ENCODE peak calls at places on chromosomes 16 and 17, in nine cellular contexts. Q is suprapubic skin, C is transverse colon, D is A549, V is stomach, Z is tibial nerve, E is H1, I is HepG2, W is SK-N-SH. M is an unnamed sample.

GRCh38 chr17:43769426-43769825 is 9.4 kb downstream of the DUSP3 start:
- DNase-seq in Q (no peak), C (no peak), D (no peak), V (no peak), Z (no peak), E (no peak), I (no peak), W (no peak), M (no peak)

GRCh38 chr16:1082266-1082951 is 9.9 kb downstream of the SSTR5 start:
- DNase-seq in Q (no peak), C (no peak), D (no peak), V (no peak), Z (no peak), E (no peak), I (peak; percentile 70), W (no peak), M (no peak)

GRCh38 chr16:85074225-85074914 is 37.9 kb downstream of the CIBAR2 start:
- DNase-seq in Q (no peak), C (no peak), D (no peak), V (no peak), Z (no peak), E (no peak), I (no peak), W (no peak), M (no peak)

GRCh38 chr17:42120161-42121065 is 754 bp downstream of the KAT2A start:
- DNase-seq in Q (no peak), C (no peak), D (peak; percentile 82), V (no peak), Z (no peak), E (peak; percentile 73), I (peak; percentile 43), W (peak; percentile 91), M (no peak)

GRCh38 chr16:88306860-88307545 is 75.8 kb upstream of the ZNF469 start:
- DNase-seq in Q (no peak), C (no peak), D (no peak), V (no peak), Z (no peak), E (no peak), I (peak; percentile 37), W (no peak), M (no peak)

GRCh38 chr16:52470601-52471000 is 76.3 kb downstream of the TOX3 start:
- DNase-seq in Q (no peak), C (no peak), D (no peak), V (no peak), Z (no peak), E (no peak), I (no peak), W (no peak), M (no peak)

GRCh38 chr16:24700549-24701392 is 28.7 kb upstream of the TNRC6A start:
- DNase-seq in Q (peak; percentile 82), C (peak; percentile 60), D (peak; percentile 89), V (peak; percentile 46), Z (peak; percentile 95), E (no peak), I (peak; percentile 60), W (peak; percentile 28), M (peak; percentile 96)

GRCh38 chr17:42561908-42562844 is at the start of gene COASY:
- DNase-seq in Q (peak; percentile 98), C (peak; percentile 98), D (peak; percentile 100), V (peak; percentile 96), Z (peak; percentile 97), E (peak; percentile 97), I (peak; percentile 98), W (peak; percentile 99), M (peak; percentile 99)

GRCh38 chr17:21814776-21815175 is 122.5 kb downstream of the KCNJ18 start:
- DNase-seq in Q (peak; percentile 75), C (no peak), D (no peak), V (no peak), Z (no peak), E (no peak), I (no peak), W (no peak), M (no peak)

GRCh38 chr17:27496501-27496943 is 40.3 kb downstream of the KSR1 start:
- DNase-seq in Q (no peak), C (no peak), D (peak; percentile 78), V (peak; percentile 47), Z (no peak), E (no peak), I (peak; percentile 87), W (no peak), M (no peak)

GRCh38 chr16:50552476-50553101 is 4.4 kb downstream of the NKD1 start:
- DNase-seq in Q (no peak), C (no peak), D (no peak), V (no peak), Z (no peak), E (no peak), I (no peak), W (no peak), M (no peak)

GRCh38 chr16:2586241-2586640 is 48.4 kb downstream of the PDPK1 start:
- DNase-seq in Q (no peak), C (no peak), D (no peak), V (no peak), Z (no peak), E (peak; percentile 71), I (no peak), W (peak; percentile 51), M (no peak)
- TF ChIP-seq CTCF in Q (no peak), C (no peak), D (no peak), V (no peak), Z (no peak), E (peak; percentile 73), I (peak; percentile 50), W (no peak), M (no peak)

GRCh38 chr16:4649744-4650442 is 25.3 kb downstream of the MGRN1 start:
- DNase-seq in Q (no peak), C (no peak), D (no peak), V (no peak), Z (no peak), E (peak; percentile 41), I (no peak), W (no peak), M (no peak)
- TF ChIP-seq EP300 in Q (no peak), C (no peak), D (no peak), V (no peak), Z (no peak), E (no peak), I (no peak), W (no peak), M (no peak)

DNA sequence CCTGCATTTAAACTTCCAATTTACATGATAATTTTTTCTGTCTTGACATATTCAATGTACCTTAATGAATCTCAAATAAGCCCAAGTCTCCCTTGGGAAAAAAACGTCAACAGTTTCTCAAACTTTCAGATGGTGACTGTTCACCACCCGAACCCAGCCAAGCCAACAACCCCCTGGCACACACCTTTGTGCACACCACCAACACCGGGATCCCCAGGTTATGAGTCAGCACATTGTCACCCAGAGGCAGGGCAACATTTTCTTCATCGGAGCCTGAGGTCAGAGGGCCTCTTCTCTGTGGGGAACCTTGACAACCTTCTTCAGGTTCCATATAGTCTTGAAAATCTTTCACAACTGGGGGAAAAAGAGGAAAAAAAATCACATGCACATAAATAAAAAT is 15.5 kb downstream of the DYNC1LI2 start:
- DNase-seq in Q (peak; percentile 56), C (no peak), D (no peak), V (no peak), Z (no peak), E (no peak), I (no peak), W (no peak), M (no peak)
- TF ChIP-seq CTCF in Q (no peak), C (no peak), D (no peak), V (no peak), Z (no peak), E (no peak), I (no peak), W (no peak), M (no peak)

DNA sequence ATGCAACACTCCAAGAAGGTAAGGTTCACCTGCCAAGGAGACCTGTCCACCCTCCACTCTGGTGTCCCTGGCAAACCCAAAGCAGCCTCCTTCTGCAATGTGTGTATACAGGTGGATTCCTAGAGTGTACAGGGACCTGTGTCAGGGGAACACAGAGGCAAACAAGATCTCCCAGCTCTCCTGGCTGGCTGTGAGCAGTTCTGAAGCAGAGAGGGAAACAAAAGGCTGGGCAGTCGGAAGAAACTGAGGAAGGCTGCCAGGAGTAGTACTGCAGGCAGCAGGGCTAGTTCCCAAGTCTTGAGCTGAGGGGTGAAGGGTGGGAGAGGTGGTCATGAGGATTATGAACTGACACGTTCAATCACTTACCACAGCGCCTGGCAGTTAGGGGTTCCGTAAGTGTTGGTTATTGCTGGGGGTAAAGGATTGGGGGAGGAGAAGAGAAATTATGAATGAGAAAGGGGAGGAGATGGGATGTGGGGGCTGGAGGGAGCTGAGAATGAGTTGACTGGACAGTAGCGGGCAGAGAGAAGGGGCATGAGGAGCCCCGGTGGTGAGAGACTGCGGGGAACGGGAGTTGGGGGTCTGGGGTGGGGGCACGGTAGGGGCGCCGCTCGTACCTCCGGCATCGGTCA is 737 bp downstream of the KCTD13 start:
- DNase-seq in Q (no peak), C (no peak), D (no peak), V (no peak), Z (no peak), E (no peak), I (no peak), W (no peak), M (no peak)
- TF ChIP-seq EP300 in Q (no peak), C (no peak), D (no peak), V (no peak), Z (no peak), E (no peak), I (no peak), W (no peak), M (no peak)

M was measured in sigmoid colon.